ENCODE peak calls at places on chromosome 9, in four cellular contexts. One of them, this sample, is unnamed.

GRCh38 chr9:124427281-124427680 is 12.0 kb upstream of the PSMB7 start:
- DNase-seq in epithelial cell of esophagus: no peak
- DNase-seq in HFF-Myc: no peak
- DNase-seq in AG10803: no peak
- DNase-seq in this sample: no peak

GRCh38 chr9:119501374-119501773 is 132.1 kb upstream of the BRINP1 start:
- DNase-seq in epithelial cell of esophagus: no peak
- DNase-seq in HFF-Myc: no peak
- DNase-seq in AG10803: no peak
- DNase-seq in this sample: no peak

GRCh38 chr9:35816708-35817107 is 1.9 kb upstream of the HINT2 start:
- DNase-seq in epithelial cell of esophagus: no peak
- DNase-seq in HFF-Myc: no peak
- DNase-seq in AG10803: no peak
- DNase-seq in this sample: no peak

GRCh38 chr9:21683484-21684175 is 118.8 kb upstream of the MTAP start:
- DNase-seq in epithelial cell of esophagus: peak; percentile 40
- DNase-seq in HFF-Myc: no peak
- DNase-seq in AG10803: no peak
- DNase-seq in this sample: no peak

GRCh38 chr9:13554626-13555025 is 275.1 kb upstream of the MPDZ start:
- DNase-seq in epithelial cell of esophagus: no peak
- DNase-seq in HFF-Myc: no peak
- DNase-seq in AG10803: no peak
- DNase-seq in this sample: no peak

GRCh38 chr9:131951905-131952304 is 127.8 kb downstream of the MED27 start:
- DNase-seq in epithelial cell of esophagus: no peak
- DNase-seq in HFF-Myc: no peak
- DNase-seq in AG10803: peak; percentile 64
- DNase-seq in this sample: peak; percentile 69

GRCh38 chr9:136740971-136741884 is 1.5 kb downstream of the LCN10 start:
- DNase-seq in epithelial cell of esophagus: no peak
- DNase-seq in HFF-Myc: no peak
- DNase-seq in AG10803: no peak
- DNase-seq in this sample: peak; percentile 55

GRCh38 chr9:124855944-124856773 is 2.9 kb downstream of the WDR38 start:
- DNase-seq in epithelial cell of esophagus: peak; percentile 41
- DNase-seq in HFF-Myc: no peak
- DNase-seq in AG10803: no peak
- DNase-seq in this sample: no peak

GRCh38 chr9:98706651-98707103 is 2.1 kb downstream of the GABBR2 start:
- DNase-seq in epithelial cell of esophagus: peak; percentile 25
- DNase-seq in HFF-Myc: no peak
- DNase-seq in AG10803: peak; percentile 49
- DNase-seq in this sample: peak; percentile 36

GRCh38 chr9:110183208-110184145 is 24.5 kb downstream of the C9orf152 start:
- DNase-seq in epithelial cell of esophagus: peak; percentile 84
- DNase-seq in HFF-Myc: peak; percentile 56
- DNase-seq in AG10803: peak; percentile 73
- DNase-seq in this sample: peak; percentile 83

GRCh38 chr9:104082147-104082546 is 12.0 kb upstream of the SMC2 start:
- DNase-seq in epithelial cell of esophagus: no peak
- DNase-seq in HFF-Myc: no peak
- DNase-seq in AG10803: no peak
- DNase-seq in this sample: no peak

GRCh38 chr9:87578625-87579024 is 81.0 kb downstream of the DAPK1 start:
- DNase-seq in epithelial cell of esophagus: no peak
- DNase-seq in HFF-Myc: no peak
- DNase-seq in AG10803: no peak
- DNase-seq in this sample: peak; percentile 36

GRCh38 chr9:109886617-109887016 is 106.6 kb downstream of the PALM2AKAP2 start:
- DNase-seq in epithelial cell of esophagus: peak; percentile 46
- DNase-seq in HFF-Myc: no peak
- DNase-seq in AG10803: no peak
- DNase-seq in this sample: peak; percentile 55

DNA sequence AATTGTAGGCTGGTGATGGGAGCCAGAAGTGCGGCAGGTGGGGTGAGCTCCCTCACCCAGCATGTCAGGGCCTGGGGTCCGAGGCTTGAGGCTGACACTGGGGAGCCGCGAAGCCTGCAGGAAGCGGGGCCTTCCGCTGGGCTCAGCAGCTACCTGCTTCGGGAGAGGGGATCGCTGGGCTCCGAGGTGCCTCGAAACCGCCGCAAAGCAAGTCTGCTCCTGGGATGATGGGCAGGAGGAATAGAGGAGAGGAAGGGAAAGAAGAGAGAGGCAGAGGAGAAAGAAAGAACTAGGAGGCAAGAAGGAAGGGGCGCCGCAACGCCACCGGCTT is 1.5 kb upstream of the PRDM12 start:
- DNase-seq in epithelial cell of esophagus: no peak
- DNase-seq in HFF-Myc: no peak
- DNase-seq in AG10803: no peak
- DNase-seq in this sample: no peak
- H3K4me3 ChIP-seq in epithelial cell of esophagus: no peak overlapping the region
- H3K4me3 ChIP-seq in HFF-Myc: no peak overlapping the region
- H3K4me3 ChIP-seq in AG10803: no peak overlapping the region
- H3K4me3 ChIP-seq in this sample: no peak overlapping the region

GRCh38 chr9:135229701-135230385 is 142.4 kb downstream of the OLFM1 start:
- DNase-seq in epithelial cell of esophagus: no peak
- DNase-seq in HFF-Myc: no peak
- DNase-seq in AG10803: no peak
- DNase-seq in this sample: no peak
- TF ChIP-seq CTCF in epithelial cell of esophagus: no peak
- TF ChIP-seq CTCF in HFF-Myc: no peak
- TF ChIP-seq CTCF in AG10803: no peak
- TF ChIP-seq CTCF in this sample: no peak

DNA sequence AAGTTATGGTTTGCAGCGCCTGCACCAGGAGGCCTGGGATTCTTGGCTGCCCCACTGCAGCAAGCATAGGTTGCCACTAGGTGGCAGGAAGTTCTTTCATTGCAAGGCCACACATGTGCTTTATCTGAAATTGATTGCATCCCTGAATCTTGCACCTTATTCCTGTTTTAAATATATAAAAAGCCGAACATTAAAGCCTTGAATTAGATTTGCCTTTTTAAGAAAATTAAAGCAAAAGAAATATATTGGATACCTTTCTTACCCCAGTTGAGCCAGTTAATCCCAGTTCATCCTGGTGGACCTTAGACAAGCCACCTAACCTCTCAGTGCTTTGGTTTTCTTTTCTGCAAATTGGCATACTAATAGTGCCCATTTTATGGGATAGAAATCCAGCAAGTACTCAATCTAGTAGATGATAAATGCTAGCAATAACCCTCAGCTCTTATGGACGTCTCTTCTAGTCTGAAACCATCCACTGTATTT is 6.3 kb upstream of the TRMT10B start:
- DNase-seq in epithelial cell of esophagus: peak; percentile 74
- DNase-seq in HFF-Myc: no peak
- DNase-seq in AG10803: peak; percentile 67
- DNase-seq in this sample: peak; percentile 80
- H3K4me3 ChIP-seq in epithelial cell of esophagus: no peak overlapping the region
- H3K4me3 ChIP-seq in HFF-Myc: no peak overlapping the region
- H3K4me3 ChIP-seq in AG10803: no peak overlapping the region
- H3K4me3 ChIP-seq in this sample: no peak overlapping the region

GRCh38 chr9:20187318-20187717 is 398.5 kb upstream of the SLC24A2 start:
- DNase-seq in epithelial cell of esophagus: no peak
- DNase-seq in HFF-Myc: no peak
- DNase-seq in AG10803: no peak
- DNase-seq in this sample: no peak

GRCh38 chr9:20186823-20187222 is 398.0 kb upstream of the SLC24A2 start:
- DNase-seq in epithelial cell of esophagus: no peak
- DNase-seq in HFF-Myc: no peak
- DNase-seq in AG10803: no peak
- DNase-seq in this sample: no peak

GRCh38 chr9:20189871-20190270 is 401.0 kb upstream of the SLC24A2 start:
- DNase-seq in epithelial cell of esophagus: no peak
- DNase-seq in HFF-Myc: no peak
- DNase-seq in AG10803: no peak
- DNase-seq in this sample: no peak

GRCh38 chr9:20188616-20189212 is 399.9 kb upstream of the SLC24A2 start:
- DNase-seq in epithelial cell of esophagus: no peak
- DNase-seq in HFF-Myc: no peak
- DNase-seq in AG10803: no peak
- DNase-seq in this sample: no peak

GRCh38 chr9:20191239-20191840 is 402.5 kb upstream of the SLC24A2 start:
- DNase-seq in epithelial cell of esophagus: peak; percentile 11
- DNase-seq in HFF-Myc: no peak
- DNase-seq in AG10803: no peak
- DNase-seq in this sample: peak; percentile 13
- TF ChIP-seq CTCF in epithelial cell of esophagus: peak; percentile 12
- TF ChIP-seq CTCF in HFF-Myc: peak; percentile 2
- TF ChIP-seq CTCF in AG10803: no peak
- TF ChIP-seq CTCF in this sample: peak; percentile 21

This sample was measured in cardiac fibroblast.